ENCODE peak calls at places on chromosomes 7 and 10, in five cellular contexts. One of them, this sample, is unnamed. For H3K4me1, the result is how much of the 10 kb centered on the place peaks cover.

GRCh38 chr7:5597772-5598171 is 174.1 kb upstream of the TNRC18 start:
- DNase-seq in HAP-1: peak
- DNase-seq in psoas muscle: no peak
- DNase-seq in CD8-positive, alpha-beta T cell: no peak
- DNase-seq in lower lobe of right lung: no peak
- DNase-seq in this sample: no peak

GRCh38 chr10:132224343-132225072 is 37.8 kb downstream of the DPYSL4 start:
- DNase-seq in lower lobe of right lung: no peak
- DNase-seq in HAP-1: no peak
- DNase-seq in psoas muscle: no peak
- DNase-seq in CD8-positive, alpha-beta T cell: no peak
- DNase-seq in this sample: no peak

GRCh38 chr10:89643812-89644690 is 991 bp downstream of the PANK1 start:
- DNase-seq in HAP-1: peak
- DNase-seq in CD8-positive, alpha-beta T cell: peak
- DNase-seq in psoas muscle: peak
- DNase-seq in lower lobe of right lung: peak
- DNase-seq in this sample: peak

GRCh38 chr10:60353519-60354258 is 36.0 kb downstream of the ANK3 start:
- DNase-seq in HAP-1: no peak
- DNase-seq in lower lobe of right lung: no peak
- DNase-seq in psoas muscle: no peak
- DNase-seq in CD8-positive, alpha-beta T cell: no peak
- DNase-seq in this sample: no peak

GRCh38 chr7:142030294-142030693 is 34.6 kb downstream of the MGAM start:
- DNase-seq in CD8-positive, alpha-beta T cell: no peak
- DNase-seq in HAP-1: no peak
- DNase-seq in psoas muscle: no peak
- DNase-seq in lower lobe of right lung: no peak
- DNase-seq in this sample: no peak

GRCh38 chr10:29063806-29064644 is 224.8 kb upstream of the LYZL1 start:
- DNase-seq in lower lobe of right lung: no peak
- DNase-seq in HAP-1: peak
- DNase-seq in CD8-positive, alpha-beta T cell: no peak
- DNase-seq in psoas muscle: no peak
- DNase-seq in this sample: no peak

GRCh38 chr7:13262929-13263530 is 575.6 kb downstream of the ARL4A start:
- DNase-seq in psoas muscle: no peak
- DNase-seq in HAP-1: peak
- DNase-seq in lower lobe of right lung: no peak
- DNase-seq in CD8-positive, alpha-beta T cell: no peak
- DNase-seq in this sample: no peak

GRCh38 chr7:34198089-34198686 is 292.8 kb downstream of the BMPER start:
- DNase-seq in CD8-positive, alpha-beta T cell: no peak
- DNase-seq in psoas muscle: no peak
- DNase-seq in HAP-1: no peak
- DNase-seq in lower lobe of right lung: no peak
- DNase-seq in this sample: no peak

GRCh38 chr7:33807779-33808482 is 97.4 kb upstream of the BMPER start:
- DNase-seq in psoas muscle: no peak
- DNase-seq in CD8-positive, alpha-beta T cell: no peak
- DNase-seq in lower lobe of right lung: no peak
- DNase-seq in HAP-1: no peak
- DNase-seq in this sample: no peak

GRCh38 chr7:133746305-133746704 is 380.8 kb upstream of the LRGUK start:
- DNase-seq in HAP-1: no peak
- DNase-seq in lower lobe of right lung: no peak
- DNase-seq in CD8-positive, alpha-beta T cell: no peak
- DNase-seq in psoas muscle: no peak
- DNase-seq in this sample: no peak

GRCh38 chr7:99997545-99998137 is 17.8 kb upstream of the ZKSCAN1 start:
- DNase-seq in psoas muscle: peak
- DNase-seq in lower lobe of right lung: peak
- DNase-seq in CD8-positive, alpha-beta T cell: peak
- DNase-seq in HAP-1: no peak
- DNase-seq in this sample: peak

GRCh38 chr7:50153141-50153540 is 60.1 kb upstream of the ZPBP start:
- DNase-seq in CD8-positive, alpha-beta T cell: no peak
- DNase-seq in psoas muscle: no peak
- DNase-seq in HAP-1: no peak
- DNase-seq in lower lobe of right lung: no peak
- DNase-seq in this sample: no peak

GRCh38 chr10:18786458-18786857 is 127.2 kb downstream of the ARL5B start:
- DNase-seq in HAP-1: no peak
- DNase-seq in psoas muscle: no peak
- DNase-seq in CD8-positive, alpha-beta T cell: no peak
- DNase-seq in lower lobe of right lung: no peak
- DNase-seq in this sample: no peak

GRCh38 chr10:67669978-67670377 is 26.0 kb downstream of the CTNNA3 start:
- DNase-seq in lower lobe of right lung: no peak
- DNase-seq in psoas muscle: no peak
- DNase-seq in CD8-positive, alpha-beta T cell: no peak
- DNase-seq in HAP-1: no peak
- DNase-seq in this sample: no peak

GRCh38 chr10:60187691-60188090 is 202.0 kb downstream of the ANK3 start:
- DNase-seq in psoas muscle: no peak
- DNase-seq in CD8-positive, alpha-beta T cell: no peak
- DNase-seq in lower lobe of right lung: no peak
- DNase-seq in HAP-1: no peak
- DNase-seq in this sample: no peak

GRCh38 chr10:100730739-100731602 is 14.4 kb upstream of the PAX2 start:
- DNase-seq in psoas muscle: no peak
- DNase-seq in HAP-1: no peak
- DNase-seq in CD8-positive, alpha-beta T cell: no peak
- DNase-seq in lower lobe of right lung: no peak
- DNase-seq in this sample: no peak

GRCh38 chr10:132560248-132560731 is 22.7 kb downstream of the INPP5A start:
- DNase-seq in lower lobe of right lung: no peak
- DNase-seq in psoas muscle: no peak
- DNase-seq in CD8-positive, alpha-beta T cell: no peak
- DNase-seq in HAP-1: no peak
- DNase-seq in this sample: no peak

GRCh38 chr7:75985518-75986146 is 8.8 kb downstream of the TMEM120A start:
- DNase-seq in CD8-positive, alpha-beta T cell: no peak
- DNase-seq in lower lobe of right lung: peak
- DNase-seq in psoas muscle: peak
- DNase-seq in HAP-1: no peak
- DNase-seq in this sample: no peak

GRCh38 chr7:91034459-91035368 is 229.5 kb upstream of the FZD1 start:
- DNase-seq in lower lobe of right lung: no peak
- DNase-seq in psoas muscle: no peak
- DNase-seq in CD8-positive, alpha-beta T cell: no peak
- DNase-seq in HAP-1: peak
- DNase-seq in this sample: no peak

GRCh38 chr10:86224354-86225097 is 142.1 kb downstream of the GRID1 start:
- DNase-seq in psoas muscle: no peak
- DNase-seq in lower lobe of right lung: peak
- DNase-seq in HAP-1: no peak
- DNase-seq in CD8-positive, alpha-beta T cell: no peak
- DNase-seq in this sample: no peak

GRCh38 chr7:44615149-44615611 is 8.8 kb downstream of the OGDH start:
- DNase-seq in psoas muscle: peak
- DNase-seq in CD8-positive, alpha-beta T cell: no peak
- DNase-seq in HAP-1: no peak
- DNase-seq in lower lobe of right lung: peak
- DNase-seq in this sample: no peak

GRCh38 chr7:13581097-13581496 is 408.4 kb downstream of the ETV1 start:
- DNase-seq in lower lobe of right lung: no peak
- DNase-seq in psoas muscle: no peak
- DNase-seq in CD8-positive, alpha-beta T cell: no peak
- DNase-seq in HAP-1: no peak
- DNase-seq in this sample: no peak

GRCh38 chr7:1475393-1475792 is 16.1 kb upstream of the MICALL2 start:
- DNase-seq in lower lobe of right lung: no peak
- DNase-seq in psoas muscle: no peak
- DNase-seq in CD8-positive, alpha-beta T cell: no peak
- DNase-seq in HAP-1: no peak
- DNase-seq in this sample: no peak

GRCh38 chr7:3683886-3684539 is 383.0 kb downstream of the SDK1 start:
- DNase-seq in CD8-positive, alpha-beta T cell: no peak
- DNase-seq in lower lobe of right lung: no peak
- DNase-seq in HAP-1: no peak
- DNase-seq in psoas muscle: no peak
- DNase-seq in this sample: no peak

GRCh38 chr10:122368502-122369254 is 5.8 kb upstream of the PLEKHA1 start:
- DNase-seq in HAP-1: no peak
- DNase-seq in CD8-positive, alpha-beta T cell: no peak
- DNase-seq in psoas muscle: no peak
- DNase-seq in lower lobe of right lung: no peak
- DNase-seq in this sample: no peak

GRCh38 chr7:94129443-94130140 is 125.4 kb upstream of the BET1 start:
- DNase-seq in HAP-1: no peak
- DNase-seq in CD8-positive, alpha-beta T cell: no peak
- DNase-seq in psoas muscle: no peak
- DNase-seq in lower lobe of right lung: no peak
- DNase-seq in this sample: no peak

GRCh38 chr7:118311121-118311803 is 86.8 kb downstream of the ANKRD7 start:
- DNase-seq in psoas muscle: no peak
- DNase-seq in lower lobe of right lung: no peak
- DNase-seq in CD8-positive, alpha-beta T cell: no peak
- DNase-seq in HAP-1: no peak
- DNase-seq in this sample: no peak

GRCh38 chr10:23230582-23230981 is 38.5 kb downstream of the PTF1A start:
- DNase-seq in lower lobe of right lung: no peak
- DNase-seq in CD8-positive, alpha-beta T cell: no peak
- DNase-seq in psoas muscle: no peak
- DNase-seq in HAP-1: no peak
- DNase-seq in this sample: no peak

GRCh38 chr10:8473205-8473604 is 418.7 kb downstream of the GATA3 start:
- DNase-seq in HAP-1: no peak
- DNase-seq in lower lobe of right lung: no peak
- DNase-seq in CD8-positive, alpha-beta T cell: no peak
- DNase-seq in psoas muscle: no peak
- DNase-seq in this sample: peak

GRCh38 chr10:122113161-122113944 is 124.4 kb downstream of the TACC2 start:
- DNase-seq in lower lobe of right lung: peak
- DNase-seq in psoas muscle: peak
- DNase-seq in HAP-1: peak
- DNase-seq in CD8-positive, alpha-beta T cell: no peak
- DNase-seq in this sample: no peak

GRCh38 chr7:33276729-33277128 is 147.4 kb downstream of the BBS9 start:
- DNase-seq in psoas muscle: no peak
- DNase-seq in CD8-positive, alpha-beta T cell: no peak
- DNase-seq in lower lobe of right lung: no peak
- DNase-seq in HAP-1: no peak
- DNase-seq in this sample: no peak

GRCh38 chr7:46029111-46029704 is 108.1 kb upstream of the IGFBP3 start:
- DNase-seq in lower lobe of right lung: no peak
- DNase-seq in CD8-positive, alpha-beta T cell: no peak
- DNase-seq in HAP-1: no peak
- DNase-seq in psoas muscle: no peak
- DNase-seq in this sample: no peak

GRCh38 chr7:46245587-46246111 is 324.6 kb upstream of the IGFBP3 start:
- DNase-seq in HAP-1: no peak
- DNase-seq in lower lobe of right lung: no peak
- DNase-seq in CD8-positive, alpha-beta T cell: no peak
- DNase-seq in psoas muscle: no peak
- DNase-seq in this sample: no peak

GRCh38 chr10:48251525-48252353 is 22.8 kb downstream of the FRMPD2 start:
- DNase-seq in HAP-1: no peak
- DNase-seq in lower lobe of right lung: no peak
- DNase-seq in CD8-positive, alpha-beta T cell: no peak
- DNase-seq in psoas muscle: no peak
- DNase-seq in this sample: no peak

GRCh38 chr10:131726967-131727366 is 173.8 kb upstream of the PPP2R2D start:
- DNase-seq in CD8-positive, alpha-beta T cell: no peak
- DNase-seq in HAP-1: no peak
- DNase-seq in psoas muscle: no peak
- DNase-seq in lower lobe of right lung: no peak
- DNase-seq in this sample: no peak

GRCh38 chr7:35700865-35701264 is 5.9 kb upstream of the HERPUD2 start:
- DNase-seq in lower lobe of right lung: no peak
- DNase-seq in psoas muscle: no peak
- DNase-seq in HAP-1: peak
- DNase-seq in CD8-positive, alpha-beta T cell: no peak
- DNase-seq in this sample: no peak

GRCh38 chr10:86876748-86877147 is 80.7 kb downstream of the MMRN2 start:
- DNase-seq in lower lobe of right lung: no peak
- DNase-seq in CD8-positive, alpha-beta T cell: no peak
- DNase-seq in HAP-1: no peak
- DNase-seq in psoas muscle: no peak
- DNase-seq in this sample: no peak

GRCh38 chr10:6170638-6171037 is 32.1 kb upstream of the PFKFB3 start:
- DNase-seq in HAP-1: no peak
- DNase-seq in CD8-positive, alpha-beta T cell: no peak
- DNase-seq in lower lobe of right lung: no peak
- DNase-seq in psoas muscle: no peak
- DNase-seq in this sample: no peak
- H3K4me1 ChIP-seq in HAP-1: under half
- H3K4me1 ChIP-seq in CD8-positive, alpha-beta T cell: half or more
- H3K4me1 ChIP-seq in lower lobe of right lung: under half
- H3K4me1 ChIP-seq in psoas muscle: half or more
- H3K4me1 ChIP-seq in this sample: under half

GRCh38 chr10:3105905-3106304 is 38.6 kb downstream of the PFKP start:
- DNase-seq in HAP-1: no peak
- DNase-seq in psoas muscle: no peak
- DNase-seq in lower lobe of right lung: no peak
- DNase-seq in CD8-positive, alpha-beta T cell: no peak
- DNase-seq in this sample: no peak
- H3K4me1 ChIP-seq in HAP-1: under half
- H3K4me1 ChIP-seq in psoas muscle: under half
- H3K4me1 ChIP-seq in lower lobe of right lung: under half
- H3K4me1 ChIP-seq in CD8-positive, alpha-beta T cell: under half
- H3K4me1 ChIP-seq in this sample: under half

DNA sequence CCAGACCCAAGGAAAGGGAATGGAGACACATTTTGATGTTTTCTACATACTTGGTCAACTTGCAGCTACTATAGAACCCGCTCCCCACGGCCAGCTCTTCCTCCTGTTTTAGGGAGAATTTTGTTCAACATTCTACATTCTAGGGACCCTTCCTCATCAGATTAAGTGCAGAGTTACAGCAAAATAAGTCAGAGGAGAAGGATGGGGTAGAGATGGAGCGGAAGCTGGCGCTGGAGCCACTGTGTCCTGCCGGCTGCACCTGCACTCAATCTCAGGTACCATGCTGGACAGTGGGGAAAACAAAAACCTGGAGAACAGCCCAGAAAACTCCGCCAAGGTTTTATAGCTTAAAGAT is 79.4 kb upstream of the EN2 start:
- DNase-seq in lower lobe of right lung: no peak
- DNase-seq in psoas muscle: no peak
- DNase-seq in CD8-positive, alpha-beta T cell: no peak
- DNase-seq in HAP-1: no peak
- DNase-seq in this sample: no peak
- H3K4me1 ChIP-seq in lower lobe of right lung: half or more
- H3K4me1 ChIP-seq in psoas muscle: under half
- H3K4me1 ChIP-seq in CD8-positive, alpha-beta T cell: under half
- H3K4me1 ChIP-seq in HAP-1: under half
- H3K4me1 ChIP-seq in this sample: under half

GRCh38 chr7:131364767-131365344 is 37.2 kb downstream of the MKLN1 start:
- DNase-seq in HAP-1: no peak
- DNase-seq in lower lobe of right lung: no peak
- DNase-seq in psoas muscle: no peak
- DNase-seq in CD8-positive, alpha-beta T cell: no peak
- DNase-seq in this sample: no peak
- H3K4me1 ChIP-seq in HAP-1: under half
- H3K4me1 ChIP-seq in lower lobe of right lung: half or more
- H3K4me1 ChIP-seq in psoas muscle: half or more
- H3K4me1 ChIP-seq in CD8-positive, alpha-beta T cell: half or more
- H3K4me1 ChIP-seq in this sample: under half

GRCh38 chr10:12707461-12708185 is 293.9 kb downstream of the CCDC3 start:
- DNase-seq in psoas muscle: no peak
- DNase-seq in lower lobe of right lung: no peak
- DNase-seq in CD8-positive, alpha-beta T cell: no peak
- DNase-seq in HAP-1: peak
- DNase-seq in this sample: no peak
- H3K4me1 ChIP-seq in psoas muscle: under half
- H3K4me1 ChIP-seq in lower lobe of right lung: under half
- H3K4me1 ChIP-seq in CD8-positive, alpha-beta T cell: under half
- H3K4me1 ChIP-seq in HAP-1: under half
- H3K4me1 ChIP-seq in this sample: under half